ENCODE peak calls at places on chromosomes 13 and 19, in ten cellular contexts. L is heart right ventricle; G is CD4-positive, alpha-beta memory T cell; D is tibial nerve; Q is transverse colon; I is osteoblast; R is CD4-positive, CD25-positive, alpha-beta regulatory T cell; Z is ovary; K is cardiac muscle cell; X is Peyer's patch. C is an unnamed sample. For H3K9me3, the result is how much of the 10 kb centered on the place peaks cover.

GRCh38 chr13:29510698-29511438 is 84.6 kb downstream of the SLC7A1 start:
- DNase-seq in I (no peak), Q (no peak), D (no peak), X (no peak), R (no peak), G (no peak), Z (no peak), L (no peak), K (no peak), C (no peak)

GRCh38 chr13:29362849-29363604 is 232.5 kb downstream of the SLC7A1 start:
- DNase-seq in Q (peak), D (no peak), L (no peak), K (peak), G (peak), R (peak), Z (no peak), I (peak), X (no peak), C (peak)

GRCh38 chr13:50161052-50161451 is 145.8 kb downstream of the KCNRG start:
- DNase-seq in R (no peak), G (no peak), K (peak), I (peak), D (no peak), X (no peak), Z (no peak), Q (no peak), L (no peak), C (no peak)

GRCh38 chr13:82791035-82791434 is 1091.2 kb downstream of the SLITRK1 start:
- DNase-seq in I (no peak), G (no peak), D (no peak), X (no peak), Q (no peak), L (no peak), Z (no peak), R (no peak), K (no peak), C (no peak)

GRCh38 chr19:55579766-55580621 is 654 bp downstream of the ZNF579 start:
- DNase-seq in G (no peak), D (no peak), Z (peak), K (peak), I (peak), R (peak), X (no peak), Q (no peak), L (peak), C (no peak)

GRCh38 chr13:94778585-94778984 is 66.2 kb upstream of the SOX21 start:
- DNase-seq in R (no peak), X (no peak), K (no peak), I (no peak), Q (no peak), D (no peak), L (no peak), G (no peak), Z (no peak), C (no peak)

GRCh38 chr13:44052843-44053607 is 173.3 kb downstream of the LACC1 start:
- DNase-seq in D (no peak), K (peak), Z (peak), X (no peak), G (no peak), Q (peak), L (no peak), R (no peak), I (no peak), C (no peak)

GRCh38 chr19:47305309-47305751 is 4.3 kb upstream of the C5AR1 start:
- DNase-seq in D (peak), L (peak), G (peak), I (peak), Z (peak), X (peak), R (peak), Q (peak), K (peak), C (peak)

GRCh38 chr19:57559008-57559403 is 657 bp downstream of the ZNF550 start:
- DNase-seq in Q (peak), R (peak), I (peak), K (peak), G (peak), X (no peak), Z (no peak), L (peak), D (no peak), C (no peak)

GRCh38 chr13:111183959-111184684 is 69.0 kb downstream of the ARHGEF7 start:
- DNase-seq in I (no peak), K (peak), D (no peak), R (peak), Z (no peak), L (no peak), Q (no peak), G (no peak), X (no peak), C (no peak)

GRCh38 chr13:97521726-97522125 is 87.8 kb downstream of the RAP2A start:
- DNase-seq in D (no peak), X (no peak), I (no peak), G (no peak), R (no peak), Q (no peak), L (no peak), Z (no peak), K (no peak), C (no peak)

GRCh38 chr19:49530708-49531107 is 2.9 kb downstream of the RCN3 start:
- DNase-seq in D (no peak), I (peak), Q (no peak), Z (no peak), L (no peak), R (no peak), K (no peak), X (no peak), G (no peak), C (no peak)

GRCh38 chr19:37977992-37978391 is 71.0 kb downstream of the SIPA1L3 start:
- DNase-seq in G (no peak), K (peak), I (no peak), Z (no peak), Q (no peak), X (no peak), R (no peak), D (no peak), L (no peak), C (no peak)

GRCh38 chr13:46361535-46361934 is 25.5 kb downstream of the RUBCNL start:
- DNase-seq in I (no peak), Q (no peak), R (no peak), L (no peak), K (no peak), X (no peak), G (no peak), Z (no peak), D (no peak), C (no peak)

GRCh38 chr13:113768018-113768905 is 9.2 kb downstream of the TMEM255B start:
- DNase-seq in K (no peak), Z (no peak), R (no peak), Q (no peak), X (peak), L (no peak), D (no peak), I (peak), G (no peak), C (no peak)

GRCh38 chr13:42497798-42498197 is 76.2 kb upstream of the TNFSF11 start:
- DNase-seq in X (no peak), I (peak), D (no peak), R (peak), Q (no peak), G (no peak), K (peak), Z (no peak), L (no peak), C (no peak)

GRCh38 chr19:2495651-2496316 is 19.9 kb downstream of the GADD45B start:
- DNase-seq in R (no peak), X (peak), Q (peak), D (no peak), K (peak), I (peak), Z (peak), G (no peak), L (peak), C (no peak)

GRCh38 chr19:47120461-47120860 is 6.9 kb upstream of the ZC3H4 start:
- DNase-seq in K (no peak), D (no peak), G (no peak), L (no peak), X (no peak), R (no peak), Z (no peak), Q (no peak), I (no peak), C (no peak)

GRCh38 chr19:49546825-49547565 is 19.2 kb downstream of the RCN3 start:
- DNase-seq in I (peak), K (peak), X (no peak), D (peak), G (peak), L (no peak), R (peak), Q (peak), Z (peak), C (peak)

GRCh38 chr19:27652796-27653195 is 1560.2 kb downstream of the UQCRFS1 start:
- DNase-seq in X (no peak), I (no peak), D (no peak), R (no peak), L (no peak), G (no peak), K (no peak), Z (no peak), Q (no peak), C (no peak)

GRCh38 chr19:27657271-27658051 is 1555.5 kb downstream of the UQCRFS1 start:
- DNase-seq in X (no peak), Q (no peak), I (no peak), L (no peak), Z (no peak), D (no peak), R (no peak), G (no peak), K (no peak), C (no peak)

GRCh38 chr19:27660428-27660827 is 1552.5 kb downstream of the UQCRFS1 start:
- DNase-seq in G (no peak), X (no peak), Z (no peak), I (no peak), R (no peak), L (no peak), Q (no peak), K (no peak), D (no peak), C (no peak)

GRCh38 chr19:27652281-27652680 is 1560.7 kb downstream of the UQCRFS1 start:
- DNase-seq in Z (no peak), Q (no peak), R (no peak), X (no peak), K (no peak), L (no peak), D (no peak), G (no peak), I (no peak), C (no peak)

GRCh38 chr19:27654266-27654990 is 1558.5 kb downstream of the UQCRFS1 start:
- DNase-seq in K (no peak), G (no peak), R (no peak), L (no peak), I (no peak), Q (no peak), X (no peak), Z (no peak), D (no peak), C (no peak)
- H3K9me3 ChIP-seq in K (under half), G (under half), R (half or more), L (under half), I (under half), Q (under half), X (under half), Z (under half), D (under half), C (under half)

DNA sequence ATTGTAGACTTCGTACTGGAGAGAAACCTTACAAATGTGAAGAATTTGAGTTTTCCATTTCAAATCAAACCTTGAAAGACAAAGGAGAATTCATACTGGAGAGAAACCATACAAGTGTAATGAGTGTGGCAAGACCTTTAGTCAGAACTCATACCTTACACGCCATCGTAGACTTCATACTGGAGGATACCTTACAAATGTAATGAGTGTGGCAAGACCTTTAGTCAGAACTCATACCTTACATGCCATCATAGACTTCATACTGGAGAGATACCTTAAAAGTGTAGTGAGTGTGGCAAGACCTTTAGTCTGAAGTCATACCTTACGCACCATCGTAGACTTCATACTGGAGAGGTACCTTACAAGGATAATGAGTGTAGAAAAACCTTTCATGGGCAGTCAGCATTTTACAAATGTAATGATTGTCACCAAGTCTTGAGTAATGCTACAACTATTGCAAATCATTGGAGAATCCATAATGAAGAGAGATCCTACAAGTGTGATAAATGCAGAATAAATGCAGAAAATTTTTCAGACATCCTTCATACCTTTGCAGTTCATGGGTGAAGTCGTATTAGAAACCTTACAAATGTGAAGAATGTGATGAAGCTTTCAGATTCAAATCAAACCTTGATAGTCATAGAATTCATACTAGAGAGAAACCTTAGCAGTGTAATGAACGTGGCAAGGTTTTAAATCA is 14.7 kb downstream of the ZNF765 start:
- DNase-seq in X (no peak), R (no peak), K (no peak), Z (no peak), Q (no peak), L (no peak), G (no peak), I (no peak), D (no peak), C (no peak)
- H3K9me3 ChIP-seq in X (half or more), R (half or more), K (under half), Z (under half), Q (half or more), L (under half), G (under half), I (under half), D (half or more), C (half or more)

GRCh38 chr19:36918090-36918489 is 2.0 kb downstream of the ZNF568 start:
- DNase-seq in K (no peak), G (no peak), X (no peak), Q (no peak), Z (no peak), I (no peak), R (no peak), L (no peak), D (no peak), C (no peak)

GRCh38 chr19:36915992-36916830 is at the start of the genes ZNF568 and ZNF829:
- DNase-seq in L (peak), K (peak), G (peak), D (peak), R (peak), Z (peak), Q (peak), I (peak), X (peak), C (peak)

GRCh38 chr19:36916991-36917390 is 859 bp downstream of the ZNF568 start:
- DNase-seq in X (no peak), I (peak), R (no peak), L (no peak), Z (no peak), D (no peak), G (no peak), Q (no peak), K (peak), C (no peak)
- H3K9me3 ChIP-seq in X (under half), I (under half), R (under half), L (under half), Z (under half), D (under half), G (under half), Q (under half), K (under half), C (under half)

DNA sequence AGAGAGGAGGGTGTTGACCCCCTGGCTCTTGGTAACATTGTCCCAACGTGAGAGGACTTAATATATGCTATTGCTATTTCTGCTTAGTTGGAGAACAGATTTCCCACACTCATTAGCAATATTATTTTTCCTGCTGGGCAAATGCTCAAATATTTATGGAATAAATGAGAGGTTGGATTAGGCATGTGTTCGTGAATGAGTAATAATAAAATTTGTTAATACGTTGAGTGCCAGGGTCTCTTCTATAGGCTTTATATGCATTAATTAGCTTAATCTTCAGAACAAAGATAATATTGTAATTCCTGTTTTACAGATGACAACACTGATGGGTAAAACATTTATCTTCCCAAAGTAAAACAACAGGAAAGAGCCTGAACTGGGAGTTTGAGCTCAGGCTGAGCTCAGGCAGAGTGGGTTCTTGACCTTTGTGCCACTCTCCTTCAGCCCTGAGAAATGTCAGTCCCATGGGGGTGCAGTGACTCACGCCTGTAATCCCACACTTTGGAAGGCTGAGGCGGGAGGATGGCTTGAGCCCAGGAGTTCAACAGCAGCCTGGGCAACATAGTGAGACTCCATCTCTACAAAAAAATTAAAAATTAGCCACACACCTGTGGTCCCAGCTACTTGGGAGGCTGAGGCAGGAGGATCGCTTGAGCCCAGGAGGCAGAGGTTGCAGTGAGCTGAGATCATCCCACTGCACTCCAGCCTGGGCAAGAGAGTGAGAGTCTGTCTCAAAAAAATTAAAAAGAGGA is 1.2 kb downstream of the ZNF233 start:
- DNase-seq in D (no peak), Z (no peak), X (no peak), R (no peak), I (no peak), G (no peak), Q (no peak), L (no peak), K (peak), C (no peak)
- H3K9me3 ChIP-seq in D (half or more), Z (under half), X (under half), R (half or more), I (under half), G (under half), Q (under half), L (under half), K (under half), C (under half)